ENCODE peak calls at places on chromosomes 11 and 22, in nine cellular contexts. P, B, E, T, O, X, W, Y and D are unnamed samples.

GRCh38 chr11:118921929-118922744 is 3.6 kb downstream of the BCL9L start:
- DNase-seq in P (no peak), B (no peak), E (no peak), T (no peak), O (no peak), X (no peak), W (peak; percentile 56), Y (no peak), D (no peak)

GRCh38 chr11:11691296-11692141 is 69.7 kb upstream of the GALNT18 start:
- DNase-seq in P (peak; percentile 67), B (no peak), E (no peak), T (peak; percentile 90), O (no peak), X (no peak), W (no peak), Y (peak; percentile 48), D (no peak)

GRCh38 chr11:68008381-68009337 is 1.5 kb upstream of the ALDH3B1 start:
- DNase-seq in P (no peak), B (no peak), E (no peak), T (peak; percentile 62), O (no peak), X (no peak), W (no peak), Y (no peak), D (no peak)

GRCh38 chr22:50347157-50347556 is 4.0 kb downstream of the PPP6R2 start:
- DNase-seq in P (no peak), B (no peak), E (no peak), T (no peak), O (no peak), X (no peak), W (no peak), Y (no peak), D (no peak)

GRCh38 chr11:27246925-27247324 is 116.1 kb downstream of the CCDC34 start:
- DNase-seq in P (no peak), B (no peak), E (no peak), T (no peak), O (no peak), X (no peak), W (no peak), Y (no peak), D (no peak)

GRCh38 chr11:4589024-4589423 is 4.8 kb upstream of the OR52I1 start:
- DNase-seq in P (no peak), B (no peak), E (no peak), T (no peak), O (no peak), X (no peak), W (no peak), Y (no peak), D (no peak)

GRCh38 chr22:48869161-48869560 is 958.5 kb downstream of the BRD1 start:
- DNase-seq in P (no peak), B (no peak), E (no peak), T (no peak), O (no peak), X (no peak), W (no peak), Y (no peak), D (no peak)

GRCh38 chr11:61004841-61005240 is 33.4 kb downstream of the CD6 start:
- DNase-seq in P (no peak), B (peak; percentile 54), E (no peak), T (no peak), O (no peak), X (no peak), W (no peak), Y (no peak), D (no peak)

GRCh38 chr11:12693485-12694181 is 19.4 kb downstream of the TEAD1 start:
- DNase-seq in P (no peak), B (no peak), E (peak; percentile 96), T (peak; percentile 25), O (peak; percentile 5), X (peak; percentile 96), W (peak; percentile 99), Y (peak; percentile 73), D (no peak)

GRCh38 chr11:103420593-103420992 is 311.4 kb downstream of the DYNC2H1 start:
- DNase-seq in P (no peak), B (no peak), E (no peak), T (no peak), O (no peak), X (peak; percentile 18), W (peak; percentile 81), Y (no peak), D (no peak)

GRCh38 chr22:38112361-38112760 is 1.9 kb upstream of the BAIAP2L2 start:
- DNase-seq in P (no peak), B (no peak), E (no peak), T (no peak), O (no peak), X (no peak), W (no peak), Y (no peak), D (no peak)

GRCh38 chr11:69435161-69435990 is 46.1 kb upstream of the LINC01488 start:
- DNase-seq in P (no peak), B (no peak), E (no peak), T (no peak), O (no peak), X (no peak), W (no peak), Y (no peak), D (no peak)

GRCh38 chr22:46588279-46589140 is 31.7 kb upstream of the GRAMD4 start:
- DNase-seq in P (no peak), B (no peak), E (no peak), T (no peak), O (no peak), X (no peak), W (no peak), Y (no peak), D (no peak)

GRCh38 chr11:57778318-57779037 is 16.9 kb downstream of the CTNND1 start:
- DNase-seq in P (peak; percentile 87), B (no peak), E (peak; percentile 89), T (peak; percentile 29), O (peak; percentile 64), X (peak; percentile 96), W (peak; percentile 98), Y (no peak), D (no peak)

GRCh38 chr11:134242376-134242775 is 10.8 kb downstream of the THYN1 start:
- DNase-seq in P (no peak), B (no peak), E (no peak), T (no peak), O (no peak), X (no peak), W (no peak), Y (no peak), D (no peak)

GRCh38 chr11:93476796-93477195 is 66.4 kb downstream of the SMCO4 start:
- DNase-seq in P (no peak), B (no peak), E (no peak), T (no peak), O (no peak), X (peak; percentile 17), W (peak; percentile 91), Y (no peak), D (no peak)

GRCh38 chr22:19138217-19139000 is 6.0 kb downstream of the ESS2 start:
- DNase-seq in P (no peak), B (no peak), E (no peak), T (no peak), O (no peak), X (no peak), W (no peak), Y (no peak), D (no peak)

GRCh38 chr22:46075764-46076531 is 74.4 kb upstream of the PPARA start:
- DNase-seq in P (no peak), B (no peak), E (no peak), T (no peak), O (no peak), X (no peak), W (no peak), Y (no peak), D (no peak)